ENCODE peak calls at places on chromosomes 5 and 9, in nine cellular contexts. D is iris pigment epithelial cell; F is NCI-H1092 treated with DMSO at 0.1 percent for 48 hours; S is A172; Q is activated CD4-positive, alpha-beta T cell treated with anti-CD3 and anti-CD28 coated beads for 1 hour; V is HEK293T; K is NCI-H82; I is neural progenitor cell; L is activated effector memory CD4-positive, alpha-beta T cell treated with anti-CD3 and anti-CD28 coated beads, Interleukin-2, amount 50 U/mL, for 16 hours. M is an unnamed sample.

GRCh38 chr5:1521671-1522600 is 1.8 kb downstream of the LPCAT1 start:
- DNase-seq in D (peak), F (no peak), S (peak), Q (peak), V (peak), K (peak), I (peak), L (peak), M (peak)

GRCh38 chr5:35815089-35815936 is 41.4 kb upstream of the IL7R start:
- DNase-seq in D (peak), F (peak), S (peak), Q (no peak), V (peak), K (peak), I (peak), L (no peak), M (no peak)

GRCh38 chr5:176680226-176680563 is 32.9 kb downstream of the TSPAN17 start:
- DNase-seq in D (no peak), F (no peak), S (no peak), Q (no peak), V (no peak), K (no peak), I (no peak), L (no peak), M (peak)

GRCh38 chr5:27906911-27907590 is 868.7 kb upstream of the CDH9 start:
- DNase-seq in D (peak), F (no peak), S (peak), Q (no peak), V (no peak), K (no peak), I (no peak), L (no peak), M (no peak)

GRCh38 chr9:17134396-17134842 is 421 bp upstream of the CNTLN start:
- DNase-seq in D (peak), F (no peak), S (peak), Q (no peak), V (no peak), K (peak), I (no peak), L (no peak), M (no peak)

GRCh38 chr5:77356740-77357139 is 135.4 kb downstream of the WDR41 start:
- DNase-seq in D (peak), F (no peak), S (peak), Q (no peak), V (no peak), K (peak), I (no peak), L (no peak), M (no peak)

GRCh38 chr5:151405334-151405872 is 42.0 kb upstream of the SLC36A1 start:
- DNase-seq in D (no peak), F (no peak), S (no peak), Q (no peak), V (no peak), K (no peak), I (no peak), L (no peak), M (no peak)

GRCh38 chr5:57675236-57675635 is 192.6 kb upstream of the ACTBL2 start:
- DNase-seq in D (peak), F (no peak), S (no peak), Q (no peak), V (no peak), K (no peak), I (no peak), L (no peak), M (no peak)

GRCh38 chr9:97501177-97501971 is at the start of gene TMOD1:
- DNase-seq in D (peak), F (peak), S (peak), Q (no peak), V (peak), K (peak), I (peak), L (peak), M (peak)

GRCh38 chr9:126927419-126927818 is 12.8 kb downstream of the RALGPS1 start:
- DNase-seq in D (no peak), F (peak), S (no peak), Q (no peak), V (no peak), K (no peak), I (no peak), L (peak), M (no peak)

GRCh38 chr9:122193651-122194050 is 33.9 kb downstream of the MORN5 start:
- DNase-seq in D (no peak), F (no peak), S (no peak), Q (no peak), V (no peak), K (no peak), I (no peak), L (no peak), M (peak)

GRCh38 chr9:15416880-15417279 is 5.8 kb upstream of the SNAPC3 start:
- DNase-seq in D (peak), F (peak), S (peak), Q (no peak), V (no peak), K (peak), I (peak), L (peak), M (no peak)

GRCh38 chr5:59249726-59250125 is 643.8 kb downstream of the PDE4D start:
- DNase-seq in D (no peak), F (no peak), S (no peak), Q (no peak), V (no peak), K (no peak), I (no peak), L (no peak), M (no peak)

GRCh38 chr5:41856644-41857491 is 13.4 kb downstream of the OXCT1 start:
- DNase-seq in D (peak), F (peak), S (peak), Q (peak), V (peak), K (peak), I (peak), L (peak), M (no peak)

GRCh38 chr5:105503950-105504349 is 1941.4 kb upstream of the NUDT12 start:
- DNase-seq in D (peak), F (no peak), S (no peak), Q (no peak), V (no peak), K (no peak), I (no peak), L (no peak), M (no peak)

GRCh38 chr5:68424799-68425537 is 209.4 kb downstream of the PIK3R1 start:
- DNase-seq in D (peak), F (no peak), S (peak), Q (no peak), V (no peak), K (peak), I (no peak), L (no peak), M (no peak)

GRCh38 chr5:178162481-178162880 is 8.8 kb upstream of the NHP2 start:
- DNase-seq in D (no peak), F (no peak), S (no peak), Q (no peak), V (no peak), K (peak), I (no peak), L (no peak), M (no peak)

GRCh38 chr5:113091622-113092021 is 115.0 kb downstream of the DCP2 start:
- DNase-seq in D (no peak), F (no peak), S (no peak), Q (no peak), V (no peak), K (no peak), I (no peak), L (no peak), M (no peak)

GRCh38 chr5:78717674-78718073 is 69.1 kb upstream of the LHFPL2 start:
- DNase-seq in D (peak), F (no peak), S (peak), Q (no peak), V (no peak), K (no peak), I (no peak), L (no peak), M (no peak)

GRCh38 chr9:108040783-108041182 is 551.2 kb upstream of the KLF4 start:
- DNase-seq in D (peak), F (no peak), S (peak), Q (no peak), V (no peak), K (no peak), I (no peak), L (no peak), M (no peak)

GRCh38 chr5:33662721-33663435 is 222.1 kb downstream of the TARS1 start:
- DNase-seq in D (peak), F (no peak), S (no peak), Q (no peak), V (no peak), K (no peak), I (no peak), L (no peak), M (no peak)

GRCh38 chr5:33408816-33409215 is 31.9 kb upstream of the TARS1 start:
- DNase-seq in D (no peak), F (no peak), S (no peak), Q (no peak), V (no peak), K (no peak), I (no peak), L (no peak), M (no peak)

GRCh38 chr5:1511651-1512540 is 11.9 kb downstream of the LPCAT1 start:
- DNase-seq in D (peak), F (no peak), S (peak), Q (peak), V (no peak), K (peak), I (peak), L (peak), M (peak)

GRCh38 chr9:117413346-117414219 is 1.3 kb downstream of the ASTN2 start:
- DNase-seq in D (no peak), F (peak), S (no peak), Q (no peak), V (peak), K (peak), I (peak), L (no peak), M (no peak)